ENCODE peak calls at places on chromosomes 1 and 21, in seven cellular contexts. D is NCI-H1105; N is body of pancreas; Q is HEK293T; S is NCI-H1417; Z is activated gamma-delta T cell treated with anti-CD3 and anti-CD28 coated beads, Interleukin-2, amount 50 U/mL, for 16 hours; K is T1000. E is an unnamed sample.

GRCh38 chr1:203607169-203607873 is 19.3 kb upstream of the ATP2B4 start:
- DNase-seq in Q (no peak), D (no peak), K (peak), Z (peak), S (no peak), N (peak), E (no peak)

GRCh38 chr1:182299728-182300581 is 91.6 kb downstream of the GLUL start:
- DNase-seq in Z (no peak), S (peak), Q (no peak), K (no peak), D (no peak), N (peak), E (no peak)

GRCh38 chr1:227796359-227796915 is 19.0 kb upstream of the PRSS38 start:
- DNase-seq in D (no peak), S (no peak), Z (no peak), K (no peak), Q (peak), N (no peak), E (no peak)

GRCh38 chr1:15189692-15190321 is 36.3 kb downstream of the TMEM51 start:
- DNase-seq in Q (no peak), N (no peak), D (no peak), S (no peak), K (no peak), Z (no peak), E (no peak)

GRCh38 chr1:243718893-243719292 is 131.2 kb downstream of the AKT3 start:
- DNase-seq in K (no peak), D (no peak), N (no peak), Q (no peak), S (no peak), Z (no peak), E (no peak)

GRCh38 chr1:247451388-247452010 is 6.4 kb downstream of the OR2B11 start:
- DNase-seq in S (no peak), K (no peak), D (no peak), Z (no peak), N (no peak), Q (no peak), E (no peak)

GRCh38 chr1:41466146-41466545 is 18.3 kb downstream of the EDN2 start:
- DNase-seq in Z (no peak), D (no peak), S (no peak), Q (no peak), K (no peak), N (peak), E (no peak)

GRCh38 chr1:68285046-68285445 is 52.7 kb upstream of the WLS start:
- DNase-seq in S (no peak), K (no peak), Z (no peak), D (no peak), Q (no peak), N (no peak), E (no peak)

GRCh38 chr21:42437786-42438185 is 34.1 kb downstream of the UBASH3A start:
- DNase-seq in K (no peak), S (no peak), Z (no peak), D (no peak), Q (no peak), N (no peak), E (peak)

GRCh38 chr1:67458663-67459062 is 28.5 kb upstream of the SERBP1 start:
- DNase-seq in Z (no peak), N (no peak), S (no peak), K (no peak), D (no peak), Q (no peak), E (no peak)

GRCh38 chr1:3714814-3715213 is 37.4 kb upstream of the CCDC27 start:
- DNase-seq in N (no peak), S (no peak), Z (no peak), Q (no peak), D (no peak), K (no peak), E (no peak)

GRCh38 chr1:55670331-55671082 is 455.3 kb upstream of the USP24 start:
- DNase-seq in D (no peak), S (no peak), Q (peak), Z (no peak), N (no peak), K (no peak), E (no peak)

GRCh38 chr1:236718328-236718727 is 32.0 kb downstream of the ACTN2 start:
- DNase-seq in K (no peak), Q (no peak), S (no peak), N (no peak), D (no peak), Z (no peak), E (no peak)

GRCh38 chr1:158716335-158716734 is 4.2 kb downstream of the OR6K3 start:
- DNase-seq in N (no peak), K (no peak), S (no peak), Z (no peak), D (no peak), Q (no peak), E (no peak)

GRCh38 chr1:22317231-22317919 is 134.3 kb upstream of the ZBTB40 start:
- DNase-seq in Z (no peak), S (peak), N (no peak), Q (peak), D (no peak), K (no peak), E (no peak)

GRCh38 chr1:232704694-232705680 is 75.1 kb upstream of the SIPA1L2 start:
- DNase-seq in Z (no peak), K (peak), S (peak), N (peak), D (peak), Q (no peak), E (no peak)

GRCh38 chr1:215824245-215824644 is 257.1 kb downstream of the KCTD3 start:
- DNase-seq in D (no peak), N (no peak), Z (no peak), S (no peak), Q (peak), K (no peak), E (peak)

GRCh38 chr1:63877816-63878215 is 104.0 kb downstream of the ROR1 start:
- DNase-seq in Q (no peak), S (no peak), N (no peak), Z (no peak), D (no peak), K (no peak), E (no peak)

GRCh38 chr1:225860860-225861441 is 21.2 kb downstream of the TMEM63A start:
- DNase-seq in Q (no peak), S (no peak), D (no peak), N (no peak), Z (no peak), K (no peak), E (no peak)

GRCh38 chr1:184634296-184634695 is 120.4 kb downstream of the EDEM3 start:
- DNase-seq in Q (no peak), S (no peak), D (no peak), N (no peak), K (no peak), Z (no peak), E (peak)

GRCh38 chr1:112457241-112457640 is 51.5 kb upstream of the WNT2B start:
- DNase-seq in K (no peak), D (no peak), Q (no peak), S (no peak), N (no peak), Z (no peak), E (no peak)

GRCh38 chr21:27219068-27219467 is 252.2 kb upstream of the ADAMTS5 start:
- DNase-seq in K (no peak), N (no peak), D (no peak), S (no peak), Z (no peak), Q (no peak), E (no peak)

GRCh38 chr1:29410476-29410875 is 174.2 kb downstream of the PTPRU start:
- DNase-seq in N (no peak), Q (no peak), D (peak), Z (no peak), K (no peak), S (peak), E (no peak)

GRCh38 chr1:25442178-25442577 is 11.5 kb downstream of the MACO1 start:
- DNase-seq in K (no peak), D (no peak), N (no peak), Q (no peak), S (peak), Z (no peak), E (no peak)